ENCODE peak calls at places on chromosomes 4 and X, in seven cellular contexts. L is psoas muscle, Q is fibroblast of pulmonary artery, R is BJ, M is foreskin keratinocyte, E is AG04450, Y is transverse colon. O is an unnamed sample.

GRCh38 chr4:3655485-3656429 is 110.4 kb upstream of the ADRA2C start:
- DNase-seq in L (no peak), Q (no peak), R (no peak), M (no peak), E (no peak), Y (no peak), O (no peak)

GRCh38 chr4:14335872-14336271 is 666.4 kb upstream of the CPEB2 start:
- DNase-seq in L (no peak), Q (no peak), R (no peak), M (no peak), E (no peak), Y (no peak), O (no peak)

GRCh38 chr4:186630128-186630527 is 74.8 kb upstream of the MTNR1A start:
- DNase-seq in L (no peak), Q (no peak), R (no peak), M (no peak), E (no peak), Y (no peak), O (no peak)

GRCh38 chr4:45186249-45186648 is 459.9 kb upstream of the GNPDA2 start:
- DNase-seq in L (no peak), Q (no peak), R (no peak), M (no peak), E (no peak), Y (no peak), O (no peak)

GRCh38 chrX:145816607-145817298 is 876 bp upstream of the SLITRK2 start:
- DNase-seq in L (no peak), Q (no peak), R (no peak), M (no peak), E (no peak), Y (no peak), O (no peak)

GRCh38 chr4:112128452-112128851 is 16.8 kb upstream of the FAM241A start:
- DNase-seq in L (no peak), Q (no peak), R (no peak), M (no peak), E (no peak), Y (no peak), O (no peak)

GRCh38 chr4:147768113-147768512 is 36.2 kb downstream of the ARHGAP10 start:
- DNase-seq in L (no peak), Q (peak), R (no peak), M (no peak), E (no peak), Y (peak), O (peak)

GRCh38 chrX:153620576-153620975 is 21.6 kb upstream of the CCNQ start:
- DNase-seq in L (no peak), Q (no peak), R (no peak), M (peak), E (no peak), Y (no peak), O (peak)

GRCh38 chr4:142407569-142407968 is 438.5 kb downstream of the INPP4B start:
- DNase-seq in L (no peak), Q (no peak), R (no peak), M (no peak), E (no peak), Y (no peak), O (peak)

GRCh38 chr4:11687727-11688126 is 259.0 kb upstream of the HS3ST1 start:
- DNase-seq in L (no peak), Q (no peak), R (no peak), M (no peak), E (no peak), Y (no peak), O (no peak)

GRCh38 chrX:68822641-68823410 is 6.0 kb upstream of the EFNB1 start:
- DNase-seq in L (no peak), Q (peak), R (no peak), M (no peak), E (no peak), Y (no peak), O (peak)

GRCh38 chr4:129446074-129446473 is 350.1 kb downstream of the C4orf33 start:
- DNase-seq in L (peak), Q (no peak), R (no peak), M (no peak), E (no peak), Y (no peak), O (no peak)

GRCh38 chr4:151922306-151922705 is 161.5 kb upstream of the GATB start:
- DNase-seq in L (no peak), Q (no peak), R (no peak), M (no peak), E (no peak), Y (no peak), O (no peak)

GRCh38 chr4:5611656-5612187 is 96.6 kb downstream of the EVC2 start:
- DNase-seq in L (no peak), Q (no peak), R (no peak), M (no peak), E (no peak), Y (no peak), O (no peak)

GRCh38 chrX:4263005-4263404 is 549.6 kb upstream of the PRKX start:
- DNase-seq in L (no peak), Q (no peak), R (no peak), M (no peak), E (no peak), Y (no peak), O (peak)

GRCh38 chr4:82721819-82722423 is 76.7 kb downstream of the SCD5 start:
- DNase-seq in L (no peak), Q (no peak), R (no peak), M (no peak), E (no peak), Y (no peak), O (peak)

GRCh38 chr4:66017671-66018070 is 347.4 kb upstream of the EPHA5 start:
- DNase-seq in L (no peak), Q (no peak), R (no peak), M (no peak), E (no peak), Y (no peak), O (no peak)

GRCh38 chrX:139299309-139299708 is 231.2 kb upstream of the F9 start:
- DNase-seq in L (no peak), Q (no peak), R (no peak), M (no peak), E (no peak), Y (no peak), O (no peak)

GRCh38 chrX:129825746-129826505 is 17.8 kb downstream of the ZDHHC9 start:
- DNase-seq in L (no peak), Q (no peak), R (no peak), M (no peak), E (no peak), Y (peak), O (no peak)

GRCh38 chrX:68112321-68112720 is 321.0 kb downstream of the OPHN1 start:
- DNase-seq in L (no peak), Q (peak), R (no peak), M (no peak), E (no peak), Y (no peak), O (no peak)

GRCh38 chrX:22097295-22097694 is 65.2 kb downstream of the PHEX start:
- DNase-seq in L (no peak), Q (peak), R (no peak), M (peak), E (peak), Y (no peak), O (peak)

GRCh38 chrX:69024931-69025330 is 140.3 kb downstream of the PJA1 start:
- DNase-seq in L (peak), Q (peak), R (no peak), M (no peak), E (peak), Y (peak), O (peak)

GRCh38 chr4:17275836-17276235 is 236.1 kb downstream of the QDPR start:
- DNase-seq in L (no peak), Q (no peak), R (no peak), M (no peak), E (no peak), Y (no peak), O (no peak)

GRCh38 chr4:3340038-3340702 is 47.3 kb downstream of the RGS12 start:
- DNase-seq in L (no peak), Q (no peak), R (no peak), M (no peak), E (no peak), Y (no peak), O (no peak)

GRCh38 chr4:128006592-128006991 is 41.4 kb downstream of the ABHD18 start:
- DNase-seq in L (no peak), Q (peak), R (no peak), M (peak), E (peak), Y (no peak), O (peak)

GRCh38 chr4:124019749-124020549 is 623.4 kb downstream of the SPRY1 start:
- DNase-seq in L (no peak), Q (peak), R (no peak), M (no peak), E (no peak), Y (no peak), O (no peak)

GRCh38 chrX:69082055-69082752 is 83.0 kb downstream of the PJA1 start:
- DNase-seq in L (no peak), Q (no peak), R (no peak), M (no peak), E (no peak), Y (no peak), O (no peak)

DNA sequence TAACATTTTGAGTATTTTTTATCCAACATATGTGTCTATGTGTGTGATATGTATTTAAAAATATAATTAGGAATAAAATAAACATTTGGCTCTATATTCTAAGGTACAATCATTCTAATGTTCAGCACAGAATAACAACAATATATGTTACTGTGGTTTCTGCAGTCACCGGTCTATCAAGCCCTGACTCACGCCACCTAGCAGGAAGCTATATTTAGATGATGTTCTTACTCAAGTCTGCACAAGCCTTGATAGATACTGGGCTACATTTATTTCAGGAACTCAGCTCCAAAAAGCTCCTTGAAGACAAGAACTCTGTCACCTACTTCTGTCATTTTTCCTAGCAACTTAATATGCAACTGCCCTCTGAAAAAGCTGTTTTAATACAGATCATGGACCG is 152.0 kb upstream of the FTHL17 start:
- DNase-seq in L (no peak), Q (peak), R (no peak), M (peak), E (no peak), Y (no peak), O (peak)
- TF ChIP-seq CTCF in L (no peak), Q (no peak), R (no peak), M (no peak), E (no peak), Y (no peak), O (no peak)

GRCh38 chr4:98542011-98542410 is 116.4 kb downstream of the TSPAN5 start:
- DNase-seq in L (no peak), Q (no peak), R (no peak), M (no peak), E (no peak), Y (no peak), O (peak)

GRCh38 chr4:98544818-98545399 is 113.5 kb downstream of the TSPAN5 start:
- DNase-seq in L (no peak), Q (no peak), R (no peak), M (no peak), E (no peak), Y (no peak), O (no peak)

GRCh38 chr4:98544141-98544817 is 114.1 kb downstream of the TSPAN5 start:
- DNase-seq in L (no peak), Q (no peak), R (no peak), M (no peak), E (no peak), Y (no peak), O (no peak)

DNA sequence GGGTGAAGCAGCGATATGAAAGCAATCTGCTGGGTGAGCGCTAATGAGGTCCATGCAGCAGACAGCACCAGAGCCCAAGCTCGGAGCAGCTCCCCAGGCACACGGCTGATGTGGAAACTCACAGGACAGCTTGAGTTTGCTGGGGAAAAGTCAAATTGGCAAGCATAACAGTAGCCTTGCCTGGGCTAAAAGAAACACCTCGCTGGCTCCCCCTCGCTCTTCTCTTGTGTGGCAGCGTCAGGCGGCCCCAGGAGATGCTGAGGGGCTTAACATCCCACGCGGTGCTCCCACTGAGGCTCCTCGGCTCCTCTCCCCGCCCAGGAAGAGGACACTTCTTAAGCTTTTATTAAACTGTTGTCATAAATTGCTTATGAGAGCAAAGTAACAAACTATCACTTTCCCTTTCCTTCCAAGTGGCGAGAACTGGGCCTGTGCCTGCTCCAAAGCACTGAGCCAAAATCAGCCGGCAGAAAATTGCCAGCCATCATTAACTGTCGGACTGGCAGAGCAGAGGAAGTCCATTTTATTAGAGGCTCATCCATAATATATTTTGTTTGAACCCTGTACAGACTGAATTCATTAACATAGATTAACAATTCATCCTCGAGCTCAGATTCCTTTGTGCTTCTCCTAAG is 111.4 kb downstream of the TSPAN5 start:
- DNase-seq in L (no peak), Q (peak), R (no peak), M (no peak), E (no peak), Y (no peak), O (no peak)
- TF ChIP-seq CTCF in L (no peak), Q (peak), R (peak), M (no peak), E (peak), Y (no peak), O (no peak)

GRCh38 chrX:109911046-109911445 is 91.9 kb upstream of the TMEM164 start:
- DNase-seq in L (no peak), Q (peak), R (no peak), M (no peak), E (no peak), Y (no peak), O (no peak)
- TF ChIP-seq CTCF in L (peak), Q (peak), R (peak), M (peak), E (peak), Y (peak), O (peak)

DNA sequence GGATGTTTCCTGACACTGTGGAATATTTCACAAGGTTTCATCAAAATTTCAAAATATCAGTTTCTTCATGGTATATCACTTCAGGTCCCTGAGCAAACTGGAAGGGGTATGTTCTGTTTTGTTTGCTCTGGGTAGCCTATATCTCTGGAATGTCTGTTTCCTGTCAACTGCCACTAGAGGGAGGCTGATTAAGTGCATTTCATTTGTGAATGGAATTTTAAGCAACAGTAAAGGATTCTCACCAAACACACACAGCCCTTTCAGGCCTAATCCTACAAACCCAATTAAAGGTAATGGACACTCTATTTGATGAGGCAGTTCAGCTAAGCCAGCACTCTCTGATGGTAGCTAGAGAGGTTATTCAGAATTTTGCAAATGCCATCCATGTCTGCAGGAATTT is 307.1 kb downstream of the TEX13A start:
- DNase-seq in L (no peak), Q (peak), R (no peak), M (no peak), E (no peak), Y (no peak), O (peak)
- TF ChIP-seq CTCF in L (peak), Q (peak), R (peak), M (peak), E (no peak), Y (peak), O (peak)

GRCh38 chr4:56147371-56147770 is 198.6 kb downstream of the CEP135 start:
- DNase-seq in L (no peak), Q (peak), R (no peak), M (no peak), E (no peak), Y (no peak), O (no peak)

GRCh38 chr4:56139241-56139827 is 190.6 kb downstream of the CEP135 start:
- DNase-seq in L (no peak), Q (no peak), R (no peak), M (no peak), E (no peak), Y (no peak), O (no peak)

GRCh38 chr4:56146956-56147355 is 198.2 kb downstream of the CEP135 start:
- DNase-seq in L (no peak), Q (no peak), R (no peak), M (no peak), E (no peak), Y (no peak), O (no peak)

DNA sequence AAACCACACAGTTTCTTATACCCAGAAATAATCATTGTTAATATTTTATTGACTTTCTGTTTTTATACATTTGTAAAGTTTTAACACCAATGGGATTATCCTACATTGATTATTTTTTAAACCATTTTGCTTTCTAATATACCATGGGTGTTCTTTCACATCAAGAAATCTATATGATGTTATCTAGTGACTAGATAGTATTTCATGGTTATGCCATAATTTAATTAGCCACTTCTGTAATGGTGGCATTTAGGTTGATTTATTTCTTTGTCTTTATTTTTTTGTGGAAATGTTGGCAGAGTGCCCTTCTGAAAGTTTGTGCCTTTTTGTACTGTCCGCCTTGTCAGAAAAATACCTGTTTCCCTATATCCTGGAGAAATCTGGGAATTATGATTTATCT is 193.3 kb downstream of the CEP135 start:
- DNase-seq in L (no peak), Q (no peak), R (no peak), M (no peak), E (no peak), Y (no peak), O (no peak)
- TF ChIP-seq CTCF in L (no peak), Q (no peak), R (no peak), M (no peak), E (no peak), Y (no peak), O (no peak)

DNA sequence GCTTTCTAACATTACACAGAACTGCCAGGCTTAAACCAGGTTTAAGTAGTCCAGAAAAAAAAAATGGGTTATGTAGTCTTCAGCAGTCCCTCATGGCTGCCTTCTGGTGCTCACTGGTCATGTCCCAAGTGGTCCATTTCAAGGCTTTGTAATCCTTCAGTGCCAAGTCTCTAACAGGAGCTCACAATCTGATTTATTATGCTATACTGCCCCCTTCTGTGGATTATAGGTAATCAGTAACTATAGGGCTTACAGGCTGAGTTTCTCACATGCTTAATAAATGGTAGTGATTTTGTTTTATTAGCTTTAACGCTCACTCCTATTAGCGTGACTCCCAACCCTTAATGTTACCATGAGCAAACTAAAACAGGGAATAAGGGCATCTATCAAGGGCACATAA is 92.5 kb upstream of the EDA2R start:
- DNase-seq in L (no peak), Q (peak), R (no peak), M (no peak), E (peak), Y (no peak), O (peak)
- TF ChIP-seq CTCF in L (no peak), Q (peak), R (peak), M (peak), E (peak), Y (no peak), O (peak)

DNA sequence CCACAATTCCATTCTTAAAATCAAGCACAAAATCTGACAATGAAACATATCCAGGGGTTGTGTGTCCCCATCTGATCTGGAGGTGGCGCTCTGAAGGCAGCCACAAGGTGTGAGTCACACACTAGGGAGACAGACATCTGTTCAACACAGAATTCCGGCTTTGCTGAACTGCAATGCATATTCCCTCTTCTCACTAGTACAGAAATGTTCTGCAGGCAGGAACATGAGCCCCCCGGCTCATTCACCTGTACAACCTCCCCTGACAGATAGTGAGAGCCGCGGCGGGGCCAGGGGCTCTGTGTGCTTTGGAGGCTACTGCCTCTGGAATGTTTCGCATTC is 41.9 kb downstream of the WDR1 start:
- DNase-seq in L (no peak), Q (peak), R (no peak), M (no peak), E (no peak), Y (no peak), O (peak)
- TF ChIP-seq CTCF in L (peak), Q (peak), R (peak), M (peak), E (peak), Y (no peak), O (peak)

O was measured in epithelial cell of esophagus.